ENCODE peak calls at places on chromosomes 16 and 17, in seven cellular contexts. D, O, A, R, P, U and J are unnamed samples.
A peak's percentile ranks its signal among the peaks of the same experiment; 100 is the strongest.

GRCh38 chr16:78106659-78107058 is 7.2 kb downstream of the WWOX start:
- DNase-seq in D (no peak), O (no peak), A (no peak), R (no peak), P (no peak), U (no peak), J (no peak)

GRCh38 chr16:88789593-88789992 is 4.6 kb upstream of the PIEZO1 start:
- DNase-seq in D (no peak), O (no peak), A (no peak), R (peak; percentile 78), P (no peak), U (no peak), J (no peak)

GRCh38 chr16:28935924-28936783 is 4.4 kb downstream of the CD19 start:
- DNase-seq in D (peak; percentile 87), O (peak; percentile 95), A (peak; percentile 25), R (peak; percentile 94), P (peak; percentile 93), U (peak; percentile 73), J (no peak)

GRCh38 chr17:31859487-31860008 is 504 bp upstream of the COPRS start:
- DNase-seq in D (no peak), O (no peak), A (no peak), R (no peak), P (no peak), U (no peak), J (no peak)

GRCh38 chr16:56637814-56638750 is at the start of gene MT1A:
- DNase-seq in D (peak; percentile 65), O (peak; percentile 89), A (no peak), R (peak; percentile 79), P (peak; percentile 97), U (no peak), J (no peak)

GRCh38 chr17:63843387-63844292 is 1.2 kb upstream of the SMARCD2 start:
- DNase-seq in D (peak; percentile 96), O (no peak), A (no peak), R (peak; percentile 87), P (no peak), U (no peak), J (no peak)

GRCh38 chr16:50261707-50262235 is 4.6 kb upstream of the ADCY7 start:
- DNase-seq in D (no peak), O (no peak), A (no peak), R (peak; percentile 63), P (peak; percentile 68), U (no peak), J (no peak)

GRCh38 chr17:69179227-69179952 is 37.7 kb upstream of the ABCA6 start:
- DNase-seq in D (peak; percentile 75), O (no peak), A (no peak), R (no peak), P (no peak), U (no peak), J (no peak)

GRCh38 chr16:54031107-54031760 is 255.4 kb downstream of the IRX3 start:
- DNase-seq in D (peak; percentile 6), O (no peak), A (no peak), R (no peak), P (no peak), U (no peak), J (no peak)

GRCh38 chr17:62059394-62059793 is 5.7 kb downstream of the MED13 start:
- DNase-seq in D (no peak), O (no peak), A (no peak), R (no peak), P (no peak), U (no peak), J (no peak)

GRCh38 chr17:21524211-21524591 is 148.0 kb downstream of the KCNJ12 start:
- DNase-seq in D (peak; percentile 34), O (no peak), A (no peak), R (no peak), P (peak; percentile 78), U (no peak), J (no peak)

GRCh38 chr17:47733047-47733413 is at the start of gene TBX21:
- DNase-seq in D (peak; percentile 27), O (peak; percentile 87), A (peak; percentile 48), R (peak; percentile 97), P (peak; percentile 90), U (peak; percentile 87), J (peak; percentile 83)
- TF ChIP-seq CTCF in D (peak; percentile 19), O (no peak), A (peak; percentile 27), R (peak; percentile 73), P (no peak), U (peak; percentile 64), J (peak; percentile 63)

GRCh38 chr17:37490022-37490587 is 414 bp downstream of the DUSP14 start:
- DNase-seq in D (peak; percentile 63), O (peak; percentile 86), A (no peak), R (peak; percentile 92), P (peak; percentile 94), U (peak; percentile 59), J (no peak)
- TF ChIP-seq CTCF in D (no peak), O (peak; percentile 32), A (no peak), R (peak; percentile 52), P (no peak), U (peak; percentile 22), J (peak; percentile 71)

GRCh38 chr17:80454557-80455327 is 21.7 kb downstream of the NPTX1 start:
- DNase-seq in D (peak; percentile 98), O (peak; percentile 99), A (peak; percentile 77), R (peak; percentile 99), P (peak; percentile 99), U (peak; percentile 90), J (peak; percentile 98)
- TF ChIP-seq CTCF in D (no peak), O (peak; percentile 6), A (no peak), R (peak; percentile 52), P (no peak), U (no peak), J (peak; percentile 30)

GRCh38 chr16:68490829-68491575 is 42.7 kb upstream of the SMPD3 start:
- DNase-seq in D (peak; percentile 16), O (no peak), A (no peak), R (no peak), P (no peak), U (no peak), J (peak; percentile 72)

GRCh38 chr16:68490358-68490757 is 42.0 kb upstream of the SMPD3 start:
- DNase-seq in D (no peak), O (no peak), A (no peak), R (no peak), P (no peak), U (no peak), J (no peak)

GRCh38 chr16:68488559-68488958 is 40.3 kb upstream of the SMPD3 start:
- DNase-seq in D (no peak), O (no peak), A (no peak), R (no peak), P (no peak), U (no peak), J (no peak)

GRCh38 chr16:68491576-68491950 is 43.3 kb upstream of the SMPD3 start:
- DNase-seq in D (no peak), O (no peak), A (no peak), R (no peak), P (no peak), U (no peak), J (no peak)

DNA sequence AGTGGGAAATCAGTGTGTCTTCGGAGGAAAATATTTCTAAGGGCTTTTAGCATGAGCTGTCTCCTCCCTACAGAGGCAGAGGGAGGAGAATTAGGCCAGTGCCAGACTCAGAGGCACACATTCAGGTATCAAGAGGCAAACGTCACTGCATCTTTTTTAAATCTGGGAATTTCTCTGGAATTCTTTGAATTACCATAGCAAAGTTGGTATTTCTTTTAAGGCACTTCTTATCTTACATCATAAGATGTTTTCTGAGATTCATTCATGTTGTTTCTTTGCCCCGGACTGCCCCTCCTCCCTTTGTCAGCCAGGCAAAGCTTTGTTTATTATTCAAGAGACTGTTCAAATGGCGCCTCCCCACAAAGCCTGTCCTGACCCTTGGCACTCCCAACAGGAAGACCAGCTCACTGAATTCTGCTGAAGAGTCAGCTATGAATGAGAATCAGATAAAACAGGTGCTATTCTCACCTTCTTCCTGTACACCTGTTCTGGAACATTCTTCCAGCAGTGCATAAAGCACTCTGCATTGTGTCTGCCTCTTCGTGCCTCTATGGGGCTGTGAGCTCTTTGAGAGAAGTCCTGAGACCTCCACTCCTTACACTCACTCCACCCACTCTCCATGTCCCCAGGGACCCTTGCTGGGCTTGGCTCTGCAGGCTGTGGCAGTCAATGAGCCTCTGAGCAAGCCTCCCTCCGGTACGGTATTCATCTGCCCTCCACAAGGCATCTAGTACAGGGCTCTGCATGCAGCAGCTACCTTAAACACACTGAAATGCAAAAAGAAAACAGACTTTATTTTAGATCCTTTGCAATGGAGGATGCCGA is 38.6 kb upstream of the SMPD3 start:
- DNase-seq in D (no peak), O (no peak), A (no peak), R (no peak), P (no peak), U (no peak), J (peak; percentile 20)
- TF ChIP-seq CTCF in D (no peak), O (no peak), A (no peak), R (no peak), P (no peak), U (no peak), J (no peak)

GRCh38 chr17:29566473-29567361 is at the start of gene ABHD15:
- DNase-seq in D (peak; percentile 81), O (peak; percentile 93), A (no peak), R (peak; percentile 94), P (peak; percentile 93), U (peak; percentile 22), J (peak; percentile 91)
- TF ChIP-seq CTCF in D (peak; percentile 3), O (no peak), A (no peak), R (no peak), P (no peak), U (no peak), J (no peak)